ENCODE peak calls at places on chromosomes 3 and 15, in four cellular contexts. D, O, Z and B are unnamed samples.

GRCh38 chr3:41907330-41908073 is 54.4 kb downstream of the ULK4 start:
- DNase-seq in D (no peak), O (no peak), Z (no peak), B (no peak)

GRCh38 chr15:34436956-34437442 is 609 bp downstream of the GOLGA8A start:
- DNase-seq in D (peak; percentile 38), O (peak; percentile 51), Z (peak; percentile 35), B (no peak)

GRCh38 chr3:19065027-19065426 is 83.3 kb upstream of the KCNH8 start:
- DNase-seq in D (no peak), O (peak; percentile 33), Z (peak; percentile 63), B (no peak)

GRCh38 chr3:157066335-157067071 is 93.4 kb downstream of the CCNL1 start:
- DNase-seq in D (no peak), O (no peak), Z (peak; percentile 68), B (no peak)

GRCh38 chr3:38438421-38438820 is 15.3 kb upstream of the ACVR2B start:
- DNase-seq in D (no peak), O (no peak), Z (no peak), B (no peak)

GRCh38 chr3:195139876-195140240 is 131.1 kb downstream of the XXYLT1 start:
- DNase-seq in D (no peak), O (no peak), Z (no peak), B (no peak)

GRCh38 chr3:28349397-28350000 is 875 bp upstream of the AZI2 start:
- DNase-seq in D (no peak), O (no peak), Z (no peak), B (no peak)

GRCh38 chr15:45913451-45913850 is 278.6 kb downstream of the SQOR start:
- DNase-seq in D (no peak), O (no peak), Z (no peak), B (no peak)

GRCh38 chr3:186257866-186258265 is 104.2 kb downstream of the DGKG start:
- DNase-seq in D (no peak), O (no peak), Z (no peak), B (no peak)